ENCODE peak calls at places on chromosome 13, in seven cellular contexts. W is vagina, Q is kidney glomerular epithelial cell, L is epithelial cell of proximal tubule, I is IMR-90, Y is NCI-H2029, G is HFFc6. T is an unnamed sample.

GRCh38 chr13:102877285-102877684 is 31.5 kb downstream of the ERCC5 start:
- DNase-seq in W (no peak), Q (peak), L (peak), I (peak), Y (no peak), G (no peak), T (peak)

GRCh38 chr13:30932481-30933333 is at the start of gene TEX26:
- DNase-seq in W (no peak), Q (no peak), L (no peak), I (no peak), Y (no peak), G (no peak), T (no peak)

GRCh38 chr13:23372264-23372905 is 61.1 kb downstream of the SACS start:
- DNase-seq in W (no peak), Q (no peak), L (no peak), I (peak), Y (no peak), G (peak), T (peak)

GRCh38 chr13:94765814-94766213 is 53.5 kb upstream of the SOX21 start:
- DNase-seq in W (no peak), Q (no peak), L (no peak), I (no peak), Y (no peak), G (no peak), T (no peak)

GRCh38 chr13:34502621-34503020 is 439.4 kb upstream of the NBEA start:
- DNase-seq in W (no peak), Q (no peak), L (no peak), I (no peak), Y (no peak), G (no peak), T (no peak)

GRCh38 chr13:94233401-94233800 is 246.1 kb downstream of the DCT start:
- DNase-seq in W (no peak), Q (peak), L (peak), I (peak), Y (no peak), G (peak), T (peak)

GRCh38 chr13:25276748-25277147 is 10.5 kb downstream of the MTMR6 start:
- DNase-seq in W (no peak), Q (no peak), L (no peak), I (peak), Y (no peak), G (peak), T (peak)

GRCh38 chr13:21086929-21087328 is 25.5 kb upstream of the LATS2 start:
- DNase-seq in W (no peak), Q (no peak), L (no peak), I (no peak), Y (no peak), G (no peak), T (no peak)

GRCh38 chr13:53343345-53343744 is 314.7 kb downstream of the OLFM4 start:
- DNase-seq in W (no peak), Q (no peak), L (no peak), I (no peak), Y (no peak), G (no peak), T (no peak)

GRCh38 chr13:26300140-26300539 is 46.2 kb downstream of the CDK8 start:
- DNase-seq in W (no peak), Q (peak), L (no peak), I (peak), Y (no peak), G (peak), T (peak)

GRCh38 chr13:25886438-25887214 is 165.2 kb downstream of the SHISA2 start:
- DNase-seq in W (no peak), Q (peak), L (peak), I (peak), Y (no peak), G (no peak), T (peak)

GRCh38 chr13:67736646-67737420 is 506.7 kb upstream of the PCDH9 start:
- DNase-seq in W (no peak), Q (peak), L (peak), I (peak), Y (no peak), G (no peak), T (no peak)

T was measured in EL.